ENCODE peak calls at places on chromosomes 7 and 10, in nine cellular contexts. One of them, this sample, is unnamed. For H3K4me1, the result is how much of the 10 kb centered on the place peaks cover.

GRCh38 chr10:113631680-113632079 is 32.2 kb downstream of the NRAP start:
- DNase-seq in cardiac muscle cell: no peak
- DNase-seq in effector memory CD4-positive, alpha-beta T cell: no peak
- DNase-seq in heart right ventricle: no peak
- DNase-seq in sigmoid colon: no peak
- DNase-seq in aorta: no peak
- DNase-seq in A549: no peak
- DNase-seq in fibroblast of lung: peak
- DNase-seq in Peyer's patch: no peak
- DNase-seq in this sample: no peak

GRCh38 chr7:131110294-131111080 is 217.2 kb upstream of the MKLN1 start:
- DNase-seq in sigmoid colon: peak
- DNase-seq in Peyer's patch: no peak
- DNase-seq in effector memory CD4-positive, alpha-beta T cell: no peak
- DNase-seq in cardiac muscle cell: no peak
- DNase-seq in aorta: no peak
- DNase-seq in heart right ventricle: peak
- DNase-seq in A549: peak
- DNase-seq in fibroblast of lung: peak
- DNase-seq in this sample: no peak

GRCh38 chr7:17939670-17940301 is 508 bp downstream of the SNX13 start:
- DNase-seq in cardiac muscle cell: peak
- DNase-seq in fibroblast of lung: peak
- DNase-seq in aorta: peak
- DNase-seq in sigmoid colon: peak
- DNase-seq in Peyer's patch: peak
- DNase-seq in heart right ventricle: peak
- DNase-seq in effector memory CD4-positive, alpha-beta T cell: peak
- DNase-seq in A549: peak
- DNase-seq in this sample: no peak

GRCh38 chr10:111923032-111923431 is 260.5 kb downstream of the GPAM start:
- DNase-seq in aorta: no peak
- DNase-seq in cardiac muscle cell: no peak
- DNase-seq in A549: no peak
- DNase-seq in heart right ventricle: no peak
- DNase-seq in sigmoid colon: no peak
- DNase-seq in fibroblast of lung: no peak
- DNase-seq in Peyer's patch: no peak
- DNase-seq in effector memory CD4-positive, alpha-beta T cell: no peak
- DNase-seq in this sample: no peak

GRCh38 chr7:18119985-18120384 is 92.3 kb upstream of the PRPS1L1 start:
- DNase-seq in fibroblast of lung: peak
- DNase-seq in aorta: no peak
- DNase-seq in Peyer's patch: no peak
- DNase-seq in A549: peak
- DNase-seq in effector memory CD4-positive, alpha-beta T cell: no peak
- DNase-seq in heart right ventricle: no peak
- DNase-seq in sigmoid colon: no peak
- DNase-seq in cardiac muscle cell: peak
- DNase-seq in this sample: no peak

GRCh38 chr10:6401562-6402348 is 178.3 kb downstream of the PRKCQ start:
- DNase-seq in aorta: peak
- DNase-seq in fibroblast of lung: peak
- DNase-seq in heart right ventricle: peak
- DNase-seq in effector memory CD4-positive, alpha-beta T cell: peak
- DNase-seq in Peyer's patch: peak
- DNase-seq in A549: peak
- DNase-seq in sigmoid colon: peak
- DNase-seq in cardiac muscle cell: peak
- DNase-seq in this sample: peak

GRCh38 chr10:133438711-133439273 is 14.4 kb upstream of the SPRN start:
- DNase-seq in sigmoid colon: no peak
- DNase-seq in A549: peak
- DNase-seq in Peyer's patch: no peak
- DNase-seq in effector memory CD4-positive, alpha-beta T cell: no peak
- DNase-seq in fibroblast of lung: no peak
- DNase-seq in cardiac muscle cell: no peak
- DNase-seq in aorta: no peak
- DNase-seq in heart right ventricle: no peak
- DNase-seq in this sample: peak

GRCh38 chr10:44253769-44254462 is 131.0 kb downstream of the CXCL12 start:
- DNase-seq in Peyer's patch: no peak
- DNase-seq in cardiac muscle cell: no peak
- DNase-seq in fibroblast of lung: peak
- DNase-seq in heart right ventricle: peak
- DNase-seq in sigmoid colon: no peak
- DNase-seq in A549: peak
- DNase-seq in aorta: peak
- DNase-seq in effector memory CD4-positive, alpha-beta T cell: no peak
- DNase-seq in this sample: no peak

GRCh38 chr10:106973716-106974115 is 190.8 kb downstream of the SORCS1 start:
- DNase-seq in cardiac muscle cell: no peak
- DNase-seq in A549: no peak
- DNase-seq in aorta: no peak
- DNase-seq in fibroblast of lung: no peak
- DNase-seq in effector memory CD4-positive, alpha-beta T cell: no peak
- DNase-seq in Peyer's patch: no peak
- DNase-seq in sigmoid colon: no peak
- DNase-seq in heart right ventricle: no peak
- DNase-seq in this sample: no peak

GRCh38 chr7:4715385-4715770 is 33.3 kb downstream of the FOXK1 start:
- DNase-seq in sigmoid colon: peak
- DNase-seq in aorta: peak
- DNase-seq in cardiac muscle cell: peak
- DNase-seq in effector memory CD4-positive, alpha-beta T cell: no peak
- DNase-seq in A549: peak
- DNase-seq in Peyer's patch: no peak
- DNase-seq in fibroblast of lung: peak
- DNase-seq in heart right ventricle: peak
- DNase-seq in this sample: no peak

GRCh38 chr7:107564553-107565298 is 955 bp downstream of the DUS4L start:
- DNase-seq in Peyer's patch: no peak
- DNase-seq in heart right ventricle: no peak
- DNase-seq in effector memory CD4-positive, alpha-beta T cell: no peak
- DNase-seq in cardiac muscle cell: no peak
- DNase-seq in A549: peak
- DNase-seq in aorta: no peak
- DNase-seq in sigmoid colon: no peak
- DNase-seq in fibroblast of lung: peak
- DNase-seq in this sample: no peak

GRCh38 chr7:30618961-30619360 is 24.3 kb downstream of the GARS1 start:
- DNase-seq in A549: no peak
- DNase-seq in heart right ventricle: no peak
- DNase-seq in Peyer's patch: no peak
- DNase-seq in sigmoid colon: no peak
- DNase-seq in cardiac muscle cell: no peak
- DNase-seq in effector memory CD4-positive, alpha-beta T cell: no peak
- DNase-seq in fibroblast of lung: no peak
- DNase-seq in aorta: no peak
- DNase-seq in this sample: no peak

GRCh38 chr10:72227826-72228225 is 11.8 kb upstream of the ASCC1 start:
- DNase-seq in Peyer's patch: no peak
- DNase-seq in A549: no peak
- DNase-seq in sigmoid colon: peak
- DNase-seq in fibroblast of lung: no peak
- DNase-seq in heart right ventricle: no peak
- DNase-seq in cardiac muscle cell: no peak
- DNase-seq in aorta: no peak
- DNase-seq in effector memory CD4-positive, alpha-beta T cell: no peak
- DNase-seq in this sample: no peak
- H3K4me1 ChIP-seq in Peyer's patch: under half
- H3K4me1 ChIP-seq in A549: under half
- H3K4me1 ChIP-seq in sigmoid colon: under half
- H3K4me1 ChIP-seq in fibroblast of lung: under half
- H3K4me1 ChIP-seq in heart right ventricle: under half
- H3K4me1 ChIP-seq in cardiac muscle cell: under half
- H3K4me1 ChIP-seq in aorta: under half
- H3K4me1 ChIP-seq in effector memory CD4-positive, alpha-beta T cell: under half
- H3K4me1 ChIP-seq in this sample: under half

GRCh38 chr7:39145283-39145682 is 167.6 kb downstream of the POU6F2 start:
- DNase-seq in aorta: no peak
- DNase-seq in heart right ventricle: no peak
- DNase-seq in sigmoid colon: no peak
- DNase-seq in fibroblast of lung: no peak
- DNase-seq in cardiac muscle cell: no peak
- DNase-seq in effector memory CD4-positive, alpha-beta T cell: no peak
- DNase-seq in A549: no peak
- DNase-seq in Peyer's patch: no peak
- DNase-seq in this sample: no peak

GRCh38 chr7:39144420-39144819 is 166.7 kb downstream of the POU6F2 start:
- DNase-seq in heart right ventricle: no peak
- DNase-seq in Peyer's patch: no peak
- DNase-seq in cardiac muscle cell: no peak
- DNase-seq in A549: no peak
- DNase-seq in sigmoid colon: no peak
- DNase-seq in fibroblast of lung: no peak
- DNase-seq in aorta: no peak
- DNase-seq in effector memory CD4-positive, alpha-beta T cell: no peak
- DNase-seq in this sample: no peak

GRCh38 chr7:39137480-39137879 is 159.8 kb downstream of the POU6F2 start:
- DNase-seq in Peyer's patch: no peak
- DNase-seq in aorta: no peak
- DNase-seq in heart right ventricle: no peak
- DNase-seq in effector memory CD4-positive, alpha-beta T cell: no peak
- DNase-seq in fibroblast of lung: no peak
- DNase-seq in cardiac muscle cell: no peak
- DNase-seq in A549: no peak
- DNase-seq in sigmoid colon: no peak
- DNase-seq in this sample: no peak

GRCh38 chr7:39142750-39143149 is 165.0 kb downstream of the POU6F2 start:
- DNase-seq in effector memory CD4-positive, alpha-beta T cell: no peak
- DNase-seq in heart right ventricle: no peak
- DNase-seq in fibroblast of lung: no peak
- DNase-seq in aorta: no peak
- DNase-seq in Peyer's patch: no peak
- DNase-seq in A549: no peak
- DNase-seq in cardiac muscle cell: no peak
- DNase-seq in sigmoid colon: no peak
- DNase-seq in this sample: no peak
- H3K4me3 ChIP-seq in effector memory CD4-positive, alpha-beta T cell: no peak
- H3K4me3 ChIP-seq in heart right ventricle: no peak
- H3K4me3 ChIP-seq in fibroblast of lung: no peak
- H3K4me3 ChIP-seq in aorta: no peak
- H3K4me3 ChIP-seq in Peyer's patch: no peak
- H3K4me3 ChIP-seq in A549: no peak
- H3K4me3 ChIP-seq in cardiac muscle cell: no peak
- H3K4me3 ChIP-seq in sigmoid colon: no peak
- H3K4me3 ChIP-seq in this sample: no peak

DNA sequence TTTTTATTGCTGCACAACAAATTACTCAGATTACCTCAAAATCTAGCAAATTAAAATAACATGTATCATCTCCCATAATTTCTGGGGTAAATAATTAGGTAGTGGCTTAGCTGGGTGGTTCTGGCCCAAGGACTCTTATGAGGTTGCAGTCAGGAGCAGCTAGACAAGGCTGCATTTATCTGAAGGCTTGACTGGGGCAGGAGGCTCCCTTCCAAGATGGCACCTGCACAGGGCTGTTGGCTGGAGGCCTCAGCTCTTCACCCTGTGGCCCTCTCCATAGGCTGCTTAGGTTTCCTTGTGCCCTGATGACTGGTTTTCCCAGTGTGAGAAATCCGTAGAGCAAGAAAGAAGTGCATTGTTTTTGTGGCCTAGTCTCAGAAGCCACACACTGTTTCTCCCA is 34.7 kb upstream of the ELFN1 start:
- DNase-seq in A549: no peak
- DNase-seq in cardiac muscle cell: no peak
- DNase-seq in effector memory CD4-positive, alpha-beta T cell: no peak
- DNase-seq in fibroblast of lung: no peak
- DNase-seq in sigmoid colon: no peak
- DNase-seq in aorta: no peak
- DNase-seq in Peyer's patch: no peak
- DNase-seq in heart right ventricle: no peak
- DNase-seq in this sample: no peak
- H3K27ac ChIP-seq in A549: no peak
- H3K27ac ChIP-seq in cardiac muscle cell: no peak
- H3K27ac ChIP-seq in effector memory CD4-positive, alpha-beta T cell: no peak
- H3K27ac ChIP-seq in fibroblast of lung: no peak
- H3K27ac ChIP-seq in sigmoid colon: no peak
- H3K27ac ChIP-seq in aorta: no peak
- H3K27ac ChIP-seq in Peyer's patch: no peak
- H3K27ac ChIP-seq in heart right ventricle: no peak
- H3K27ac ChIP-seq in this sample: no peak

DNA sequence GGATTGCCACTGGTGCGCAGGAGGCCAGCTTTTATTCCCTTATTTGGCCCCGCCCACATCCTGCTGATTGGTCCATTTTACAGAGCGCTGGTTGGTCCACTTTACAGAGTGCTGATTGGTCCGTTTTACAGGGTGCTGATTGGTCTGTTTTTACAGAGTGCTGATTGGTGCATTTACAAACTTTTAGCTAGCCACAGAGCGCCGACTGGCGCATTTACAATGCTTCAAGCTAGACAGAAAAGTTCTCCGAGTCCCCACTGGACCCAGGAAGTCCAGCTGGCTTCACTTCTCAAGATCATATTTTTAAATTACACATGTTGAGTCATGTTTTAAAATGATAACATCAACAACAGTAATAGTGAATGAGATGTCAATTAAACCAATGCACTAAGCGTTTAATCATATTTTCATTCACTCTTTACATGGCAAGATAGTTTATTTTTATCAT is 128.3 kb downstream of the CUBN start:
- DNase-seq in Peyer's patch: no peak
- DNase-seq in sigmoid colon: no peak
- DNase-seq in effector memory CD4-positive, alpha-beta T cell: no peak
- DNase-seq in cardiac muscle cell: no peak
- DNase-seq in aorta: peak
- DNase-seq in heart right ventricle: no peak
- DNase-seq in A549: no peak
- DNase-seq in fibroblast of lung: peak
- DNase-seq in this sample: no peak
- H3K4me1 ChIP-seq in Peyer's patch: under half
- H3K4me1 ChIP-seq in sigmoid colon: under half
- H3K4me1 ChIP-seq in effector memory CD4-positive, alpha-beta T cell: under half
- H3K4me1 ChIP-seq in cardiac muscle cell: under half
- H3K4me1 ChIP-seq in aorta: under half
- H3K4me1 ChIP-seq in heart right ventricle: under half
- H3K4me1 ChIP-seq in A549: under half
- H3K4me1 ChIP-seq in fibroblast of lung: under half
- H3K4me1 ChIP-seq in this sample: under half

DNA sequence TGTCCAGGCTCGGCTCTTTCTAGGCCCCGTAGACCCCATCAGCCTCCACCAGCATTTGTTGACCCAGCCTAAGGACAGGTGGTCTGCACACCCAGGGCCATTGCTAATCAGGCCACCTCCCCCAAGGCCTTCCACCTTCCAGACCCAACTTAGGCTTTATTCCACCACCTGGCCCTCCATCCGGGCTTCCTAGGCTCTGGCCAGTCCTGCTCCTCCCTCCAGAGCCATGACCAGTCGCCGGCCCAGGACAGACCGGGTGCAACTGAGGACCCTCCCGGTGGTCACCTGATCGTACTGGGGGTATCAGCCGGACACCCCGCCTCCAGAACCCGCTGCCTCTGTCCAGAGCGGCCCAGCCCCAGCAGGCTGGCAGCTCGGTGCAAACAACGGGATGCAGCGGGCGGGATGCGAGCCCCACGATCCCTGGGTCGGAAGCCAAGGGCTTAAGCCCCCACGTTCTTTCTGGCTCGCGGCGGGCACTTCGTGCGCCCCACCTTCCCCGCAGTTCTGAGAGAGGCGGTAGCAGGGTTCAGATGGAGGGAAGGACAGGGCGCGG is 545 bp downstream of the NACAD start:
- DNase-seq in A549: no peak
- DNase-seq in cardiac muscle cell: no peak
- DNase-seq in sigmoid colon: peak
- DNase-seq in heart right ventricle: no peak
- DNase-seq in aorta: no peak
- DNase-seq in Peyer's patch: no peak
- DNase-seq in fibroblast of lung: no peak
- DNase-seq in effector memory CD4-positive, alpha-beta T cell: no peak
- DNase-seq in this sample: no peak
- H3K4me3 ChIP-seq in A549: no peak
- H3K4me3 ChIP-seq in cardiac muscle cell: peak
- H3K4me3 ChIP-seq in sigmoid colon: peak
- H3K4me3 ChIP-seq in heart right ventricle: peak
- H3K4me3 ChIP-seq in aorta: peak
- H3K4me3 ChIP-seq in Peyer's patch: peak
- H3K4me3 ChIP-seq in fibroblast of lung: peak
- H3K4me3 ChIP-seq in effector memory CD4-positive, alpha-beta T cell: no peak
- H3K4me3 ChIP-seq in this sample: no peak